ENCODE peak calls at places on chromosome 2, in seven cellular contexts. H is thyroid gland, X is AG04449, B is HFFc6, M is suprapubic skin, D is heart left ventricle, P is HFF-Myc. V is an unnamed sample.

GRCh38 chr2:54470241-54470938 is 14.3 kb downstream of the SPTBN1 start:
- DNase-seq in M (no peak), X (peak), H (no peak), P (no peak), B (peak), D (no peak), V (no peak)

GRCh38 chr2:70835643-70836042 is at the start of gene CD207:
- DNase-seq in M (no peak), X (no peak), P (no peak), H (no peak), D (no peak), B (no peak), V (no peak)

GRCh38 chr2:61287254-61287653 is 125.3 kb downstream of the C2orf74 start:
- DNase-seq in P (no peak), H (no peak), X (no peak), M (no peak), D (no peak), B (no peak), V (no peak)

GRCh38 chr2:207254526-207255464 is 89.0 kb upstream of the KLF7 start:
- DNase-seq in P (no peak), X (no peak), H (no peak), M (no peak), D (no peak), B (peak), V (no peak)

GRCh38 chr2:47984041-47984440 is 77.7 kb upstream of the FBXO11 start:
- DNase-seq in M (no peak), X (no peak), B (no peak), D (no peak), P (no peak), H (no peak), V (no peak)

GRCh38 chr2:27735263-27735904 is 36.1 kb upstream of the MRPL33 start:
- DNase-seq in D (peak), P (no peak), M (no peak), H (peak), B (no peak), X (no peak), V (no peak)

GRCh38 chr2:200828104-200828503 is 16.4 kb downstream of the BZW1 start:
- DNase-seq in X (no peak), D (no peak), H (no peak), P (no peak), B (no peak), M (no peak), V (no peak)

GRCh38 chr2:39913648-39914456 is 134.8 kb upstream of the THUMPD2 start:
- DNase-seq in B (peak), H (peak), X (peak), D (no peak), P (peak), M (no peak), V (peak)

GRCh38 chr2:96264656-96265348 is 995 bp downstream of the TMEM127 start:
- DNase-seq in B (peak), H (peak), M (no peak), P (no peak), D (no peak), X (no peak), V (no peak)

GRCh38 chr2:222655406-222655747 is 515 bp downstream of the FARSB start:
- DNase-seq in B (peak), M (no peak), X (no peak), H (no peak), D (no peak), P (no peak), V (no peak)

GRCh38 chr2:109516445-109517117 is 97.2 kb downstream of the SEPTIN10 start:
- DNase-seq in X (no peak), D (no peak), P (no peak), M (no peak), B (peak), H (peak), V (no peak)

GRCh38 chr2:42036413-42036812 is 11.4 kb upstream of the PKDCC start:
- DNase-seq in B (no peak), X (no peak), P (no peak), H (no peak), D (no peak), M (no peak), V (no peak)

GRCh38 chr2:133362061-133362476 is 206.2 kb downstream of the NCKAP5 start:
- DNase-seq in B (peak), H (no peak), D (no peak), P (no peak), X (peak), M (no peak), V (no peak)

GRCh38 chr2:198660491-198660890 is 797.2 kb downstream of the SATB2 start:
- DNase-seq in P (no peak), X (no peak), B (no peak), H (no peak), M (no peak), D (no peak), V (peak)

GRCh38 chr2:84886791-84887190 is 5.9 kb upstream of the TRABD2A start:
- DNase-seq in X (no peak), D (no peak), H (no peak), B (no peak), M (no peak), P (no peak), V (no peak)

GRCh38 chr2:65199194-65199593 is 28.4 kb upstream of the ACTR2 start:
- DNase-seq in B (no peak), D (no peak), X (no peak), P (no peak), M (no peak), H (no peak), V (no peak)

GRCh38 chr2:207072579-207072978 is 93.2 kb downstream of the KLF7 start:
- DNase-seq in B (no peak), M (no peak), P (no peak), X (no peak), D (no peak), H (no peak), V (no peak)

GRCh38 chr2:3904061-3904460 is 200.7 kb downstream of the DCDC2C start:
- DNase-seq in H (no peak), D (no peak), B (no peak), M (no peak), P (no peak), X (no peak), V (no peak)

GRCh38 chr2:230643576-230644291 is 68.9 kb upstream of the CAB39 start:
- DNase-seq in H (peak), D (peak), M (peak), X (no peak), B (no peak), P (no peak), V (no peak)

GRCh38 chr2:228181098-228182019 is at the start of gene SPHKAP:
- DNase-seq in X (no peak), M (no peak), D (peak), H (no peak), B (no peak), P (no peak), V (no peak)

GRCh38 chr2:63818276-63818675 is 23.4 kb upstream of the UGP2 start:
- DNase-seq in H (no peak), X (no peak), M (no peak), P (no peak), D (no peak), B (no peak), V (no peak)

GRCh38 chr2:69620870-69621269 is 22.7 kb downstream of the AAK1 start:
- DNase-seq in X (no peak), P (no peak), D (no peak), B (no peak), M (no peak), H (no peak), V (no peak)

GRCh38 chr2:88059979-88060906 is 4.7 kb upstream of the KRCC1 start:
- DNase-seq in X (no peak), P (no peak), H (no peak), D (no peak), B (peak), M (no peak), V (no peak)

DNA sequence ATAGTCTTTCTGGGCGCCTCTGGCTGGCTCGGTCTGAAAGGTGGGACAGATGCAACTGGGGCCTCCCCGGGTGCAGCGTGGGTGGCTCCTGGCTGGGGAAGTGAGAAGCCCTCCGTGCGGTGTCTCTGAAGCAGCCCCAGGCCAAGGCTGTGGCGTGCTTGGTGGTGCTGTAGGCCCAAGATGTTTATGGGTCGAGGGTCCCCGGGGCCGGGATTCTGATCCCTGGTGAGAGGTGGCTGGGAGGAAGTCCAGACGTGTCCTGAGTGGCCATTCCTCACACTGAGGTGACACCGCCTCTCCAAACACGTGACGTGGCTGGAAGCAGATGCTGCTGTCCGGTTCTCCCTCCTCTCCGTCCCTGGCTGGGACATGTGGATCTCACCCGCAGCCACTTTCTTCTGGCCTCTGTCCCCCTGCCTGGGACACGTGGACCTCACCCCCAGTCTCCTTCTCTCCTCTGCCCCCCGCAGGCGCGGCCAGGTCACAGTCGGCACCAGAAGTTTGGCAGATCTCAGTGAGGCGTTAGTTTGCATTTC is 12.6 kb downstream of the RTP5 start:
- DNase-seq in P (no peak), D (peak), B (peak), X (no peak), H (no peak), M (no peak), V (no peak)
- TF ChIP-seq CTCF in P (no peak), D (no peak), B (peak), X (peak), H (no peak), M (no peak), V (no peak)

DNA sequence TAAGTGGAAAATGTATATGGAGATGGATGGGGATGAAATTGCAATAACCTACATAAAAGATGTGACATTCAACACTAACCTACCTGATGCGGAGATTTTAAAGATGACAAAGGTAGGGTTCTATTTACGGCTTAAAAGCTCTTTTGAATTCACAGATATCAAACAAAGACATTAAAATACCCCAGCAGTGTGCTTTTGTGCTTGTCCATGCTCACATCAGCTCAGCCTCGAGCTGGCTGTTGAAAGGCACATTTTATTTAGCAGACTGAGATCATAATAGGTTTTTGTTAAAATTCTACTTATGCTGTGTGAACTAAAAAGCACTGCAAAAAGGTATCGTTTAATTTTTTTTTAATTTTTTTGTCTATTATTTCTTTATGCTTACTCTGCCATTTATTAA is 96.0 kb upstream of the CDCA7 start:
- DNase-seq in B (no peak), X (no peak), H (no peak), M (no peak), P (no peak), D (no peak), V (no peak)
- TF ChIP-seq CTCF in B (no peak), X (no peak), H (no peak), M (no peak), P (no peak), D (no peak), V (no peak)

DNA sequence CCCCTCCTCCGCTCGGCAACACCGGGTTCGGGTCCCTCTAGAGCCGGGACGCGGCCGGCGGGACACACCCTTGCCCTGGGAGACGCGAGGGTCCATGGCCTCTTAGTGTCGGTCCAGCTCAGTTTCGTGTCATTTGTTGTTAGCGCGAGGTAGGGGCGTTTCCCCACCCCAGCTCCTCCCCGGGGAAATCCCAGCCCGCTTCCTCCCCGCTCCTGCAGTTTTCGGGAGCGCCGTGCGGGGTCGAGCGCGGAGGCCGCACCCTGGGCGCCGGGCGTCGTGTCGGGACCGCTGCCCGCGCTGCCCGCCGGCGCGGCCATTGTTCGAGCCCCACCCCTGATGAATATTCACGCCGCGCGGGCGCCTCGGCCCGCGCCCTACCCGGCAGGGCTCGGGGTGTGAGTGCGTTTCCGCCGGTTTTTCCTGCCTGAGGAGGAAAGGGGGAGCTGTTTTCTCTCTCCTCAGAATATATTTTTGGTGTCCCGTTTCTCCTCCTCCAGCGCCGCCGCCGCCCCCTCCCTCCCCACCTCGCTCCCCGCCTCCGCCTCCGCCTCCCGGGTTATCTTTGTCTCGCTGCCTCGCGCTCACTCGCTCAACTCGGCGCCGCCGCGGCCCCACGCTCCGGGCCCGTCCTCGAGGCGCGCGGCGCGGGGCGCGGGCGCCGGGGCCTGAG is at the start of gene MAP4K4:
- DNase-seq in X (peak), P (peak), H (peak), M (peak), B (peak), D (peak), V (peak)
- TF ChIP-seq CTCF in X (peak), P (peak), H (no peak), M (peak), B (peak), D (peak), V (peak)

GRCh38 chr2:73611193-73611592 is 31.0 kb downstream of the NAT8 start:
- DNase-seq in P (no peak), X (no peak), H (no peak), D (no peak), B (no peak), M (no peak), V (no peak)
- TF ChIP-seq CTCF in P (no peak), X (no peak), H (no peak), D (no peak), B (no peak), M (no peak), V (no peak)

DNA sequence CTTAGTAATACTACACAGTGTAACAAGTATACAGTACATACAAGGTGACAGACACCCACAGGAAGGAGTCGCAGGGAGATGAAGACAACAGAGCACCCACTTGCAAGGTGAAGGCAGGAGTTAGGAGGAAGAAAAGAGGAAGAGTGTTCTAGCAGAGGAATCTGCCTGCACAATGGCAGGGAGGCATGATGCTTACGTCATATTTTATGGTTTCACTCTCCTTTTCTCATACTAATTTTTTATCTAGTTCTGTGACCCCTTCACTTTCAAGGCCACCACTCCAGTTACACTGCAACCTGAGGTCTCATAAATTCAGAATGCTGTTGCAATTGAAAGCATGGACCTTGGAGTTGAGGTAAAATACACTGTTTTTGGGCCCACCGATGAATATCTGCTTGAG is 331.7 kb downstream of the MEIS1 start:
- DNase-seq in H (no peak), B (no peak), P (no peak), D (no peak), M (no peak), X (no peak), V (no peak)
- TF ChIP-seq CTCF in H (no peak), B (no peak), P (no peak), D (no peak), M (no peak), X (no peak), V (no peak)

GRCh38 chr2:16612490-16612889 is 53.1 kb downstream of the CYRIA start:
- DNase-seq in M (no peak), B (no peak), H (no peak), D (no peak), X (no peak), P (no peak), V (no peak)

GRCh38 chr2:16614314-16614860 is 51.2 kb downstream of the CYRIA start:
- DNase-seq in M (no peak), P (no peak), X (no peak), D (no peak), H (peak), B (no peak), V (no peak)

GRCh38 chr2:16615246-16615645 is 50.4 kb downstream of the CYRIA start:
- DNase-seq in D (no peak), B (no peak), X (no peak), H (no peak), P (no peak), M (no peak), V (no peak)

GRCh38 chr2:16615687-16616615 is 49.7 kb downstream of the CYRIA start:
- DNase-seq in P (no peak), H (peak), D (no peak), B (no peak), M (no peak), X (no peak), V (no peak)

DNA sequence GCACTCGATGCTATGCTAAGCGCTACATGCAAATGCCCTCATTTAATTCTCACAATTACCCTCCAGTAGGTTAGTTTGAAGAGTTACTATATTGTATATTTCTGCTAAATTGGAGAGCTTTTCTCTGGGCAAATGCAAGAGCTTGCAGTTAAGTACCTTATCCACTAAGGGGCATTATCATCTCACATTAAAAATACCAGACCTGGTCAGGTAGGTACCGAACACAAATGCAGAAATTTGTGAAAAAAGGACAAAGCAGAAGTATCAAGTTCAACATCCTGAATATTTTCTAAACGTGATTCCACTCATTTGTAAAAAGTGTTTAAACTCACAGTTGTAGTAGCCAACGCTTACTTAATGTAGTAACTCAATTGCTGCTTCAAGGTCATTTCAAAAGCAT is 52.2 kb downstream of the CYRIA start:
- DNase-seq in M (no peak), B (no peak), P (no peak), H (no peak), X (no peak), D (no peak), V (no peak)
- TF ChIP-seq CTCF in M (peak), B (peak), P (no peak), H (peak), X (no peak), D (peak), V (peak)

GRCh38 chr2:176134045-176134444 is 4.5 kb downstream of the HOXD8 start:
- DNase-seq in B (no peak), D (no peak), X (no peak), M (no peak), H (no peak), P (no peak), V (no peak)

GRCh38 chr2:176137249-176137573 is 7.7 kb downstream of the HOXD8 start:
- DNase-seq in M (no peak), B (no peak), P (no peak), H (no peak), X (no peak), D (no peak), V (no peak)

GRCh38 chr2:176136375-176137248 is 7.1 kb downstream of the HOXD8 start:
- DNase-seq in X (no peak), M (peak), B (no peak), H (no peak), P (no peak), D (no peak), V (no peak)

GRCh38 chr2:176133366-176133765 is 3.9 kb downstream of the HOXD8 start:
- DNase-seq in H (no peak), M (no peak), B (no peak), P (no peak), D (no peak), X (no peak), V (no peak)

GRCh38 chr2:176134978-176135575 is 5.6 kb downstream of the HOXD8 start:
- DNase-seq in P (no peak), H (no peak), B (peak), M (no peak), D (no peak), X (no peak), V (no peak)
- TF ChIP-seq CTCF in P (no peak), H (no peak), B (peak), M (no peak), D (no peak), X (peak), V (no peak)

GRCh38 chr2:193584001-193584400 is 1389.3 kb upstream of the TMEFF2 start:
- DNase-seq in M (no peak), D (no peak), P (no peak), X (no peak), H (no peak), B (no peak), V (no peak)
- TF ChIP-seq CTCF in M (no peak), D (no peak), P (no peak), X (no peak), H (no peak), B (no peak), V (peak)

DNA sequence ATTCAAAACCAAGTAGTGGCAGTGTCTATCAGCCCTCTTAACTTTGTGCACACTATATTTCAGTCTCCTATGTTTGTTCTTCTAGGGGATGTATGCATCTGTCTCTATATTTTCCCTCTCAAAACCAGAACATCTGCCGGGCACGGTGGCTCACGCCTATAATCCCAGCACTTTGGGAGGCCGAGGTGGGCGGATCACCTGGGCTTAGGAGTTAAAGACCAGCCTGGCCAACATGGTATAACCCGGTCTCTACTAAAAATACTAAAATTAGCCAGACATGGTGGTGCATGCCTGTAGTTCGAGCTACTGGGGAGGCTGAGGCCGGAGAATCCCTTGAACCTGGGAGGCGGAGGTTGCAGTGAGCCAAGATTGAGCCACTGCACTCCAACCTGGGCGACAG is 9.9 kb upstream of the GAREM2 start:
- DNase-seq in B (no peak), X (no peak), H (no peak), P (no peak), D (no peak), M (no peak), V (no peak)
- TF ChIP-seq CTCF in B (no peak), X (no peak), H (no peak), P (no peak), D (no peak), M (no peak), V (no peak)

V was measured in AG09309.